ENCODE peak calls at places on chromosomes 1 and 21, in ten cellular contexts. K is astrocyte; T is globus pallidus; R is Ammon's horn; G is NCI-H1417; A is activated CD4-positive, alpha-beta T cell treated with anti-CD3 and anti-CD28 coated beads for 24 hours; F is spleen; L is COR-L47; Y is DMS79; N is NCI-H446. H is an unnamed sample.

GRCh38 chr1:53878492-53879105 is 11.0 kb downstream of the YIPF1 start:
- DNase-seq in K (peak), T (no peak), R (peak), G (peak), A (no peak), F (no peak), L (peak), Y (no peak), N (peak), H (peak)

GRCh38 chr1:183739640-183740385 is 65.1 kb upstream of the RGL1 start:
- DNase-seq in K (no peak), T (peak), R (peak), G (no peak), A (no peak), F (no peak), L (no peak), Y (no peak), N (no peak), H (peak)

GRCh38 chr1:89820423-89821321 is at the start of gene LRRC8D:
- DNase-seq in K (peak), T (peak), R (peak), G (peak), A (peak), F (peak), L (peak), Y (peak), N (peak), H (peak)

GRCh38 chr1:32376199-32376598 is 13.9 kb downstream of the TSSK3 start:
- DNase-seq in K (no peak), T (no peak), R (no peak), G (no peak), A (no peak), F (no peak), L (no peak), Y (no peak), N (no peak), H (no peak)

GRCh38 chr1:84078108-84078823 is 65.8 kb upstream of the PRKACB start:
- DNase-seq in K (peak), T (peak), R (peak), G (peak), A (no peak), F (peak), L (peak), Y (no peak), N (no peak), H (no peak)

GRCh38 chr1:101995984-101996731 is 568 bp downstream of the OLFM3 start:
- DNase-seq in K (no peak), T (no peak), R (peak), G (no peak), A (no peak), F (no peak), L (peak), Y (no peak), N (peak), H (no peak)

GRCh38 chr1:32761253-32761877 is 55.8 kb downstream of the YARS1 start:
- DNase-seq in K (peak), T (no peak), R (no peak), G (no peak), A (no peak), F (no peak), L (no peak), Y (peak), N (no peak), H (peak)

GRCh38 chr1:30417001-30417700 is 306.2 kb downstream of the MATN1 start:
- DNase-seq in K (no peak), T (no peak), R (no peak), G (no peak), A (no peak), F (no peak), L (no peak), Y (no peak), N (no peak), H (no peak)

GRCh38 chr1:224874775-224875174 is 54.7 kb upstream of the DNAH14 start:
- DNase-seq in K (no peak), T (no peak), R (no peak), G (no peak), A (no peak), F (no peak), L (no peak), Y (no peak), N (no peak), H (no peak)

GRCh38 chr1:14003552-14003951 is 303.6 kb downstream of the PRDM2 start:
- DNase-seq in K (no peak), T (no peak), R (no peak), G (no peak), A (no peak), F (no peak), L (no peak), Y (no peak), N (no peak), H (no peak)

GRCh38 chr1:56516539-56517252 is 62.7 kb downstream of the PLPP3 start:
- DNase-seq in K (peak), T (no peak), R (peak), G (no peak), A (no peak), F (no peak), L (no peak), Y (peak), N (no peak), H (peak)

GRCh38 chr1:214643032-214643431 is 40.0 kb downstream of the CENPF start:
- DNase-seq in K (no peak), T (no peak), R (no peak), G (no peak), A (no peak), F (no peak), L (no peak), Y (no peak), N (no peak), H (no peak)

GRCh38 chr1:175077356-175078030 is 9.9 kb downstream of the TNN start:
- DNase-seq in K (no peak), T (no peak), R (no peak), G (no peak), A (no peak), F (no peak), L (no peak), Y (no peak), N (no peak), H (no peak)

GRCh38 chr1:225474986-225475820 is 47.4 kb upstream of the LBR start:
- DNase-seq in K (peak), T (peak), R (peak), G (peak), A (peak), F (peak), L (peak), Y (no peak), N (peak), H (peak)

GRCh38 chr1:156516821-156517220 is 16.2 kb upstream of the MEF2D start:
- DNase-seq in K (no peak), T (no peak), R (no peak), G (no peak), A (no peak), F (no peak), L (no peak), Y (no peak), N (no peak), H (no peak)

GRCh38 chr21:39881661-39882060 is 14.4 kb downstream of the PCP4 start:
- DNase-seq in K (no peak), T (no peak), R (no peak), G (no peak), A (no peak), F (no peak), L (no peak), Y (no peak), N (no peak), H (no peak)

GRCh38 chr1:248924696-248925532 is 18.9 kb downstream of the PGBD2 start:
- DNase-seq in K (peak), T (peak), R (peak), G (peak), A (no peak), F (peak), L (peak), Y (peak), N (no peak), H (peak)

GRCh38 chr1:185601189-185601588 is 133.0 kb upstream of the HMCN1 start:
- DNase-seq in K (no peak), T (no peak), R (no peak), G (no peak), A (no peak), F (no peak), L (no peak), Y (no peak), N (no peak), H (no peak)

GRCh38 chr1:174153085-174153824 is 6.1 kb upstream of the RABGAP1L start:
- DNase-seq in K (no peak), T (no peak), R (no peak), G (no peak), A (no peak), F (no peak), L (no peak), Y (no peak), N (no peak), H (no peak)

GRCh38 chr21:42358937-42359336 is 7.4 kb downstream of the TFF1 start:
- DNase-seq in K (no peak), T (no peak), R (no peak), G (no peak), A (no peak), F (peak), L (no peak), Y (no peak), N (no peak), H (no peak)

GRCh38 chr1:54564312-54565112 is 16.5 kb downstream of the ACOT11 start:
- DNase-seq in K (no peak), T (no peak), R (no peak), G (peak), A (no peak), F (peak), L (no peak), Y (peak), N (no peak), H (no peak)

GRCh38 chr1:93081716-93082115 is 2.6 kb downstream of the MTF2 start:
- DNase-seq in K (peak), T (no peak), R (no peak), G (no peak), A (no peak), F (no peak), L (no peak), Y (no peak), N (no peak), H (peak)